ENCODE peak calls at places on chromosomes 2 and 18, in ten cellular contexts. Q is IMR-90, G is A172, N is HT1080, M is iPS DF 19.7, C is astrocyte of the spinal cord, L is LHCN-M2, K is T-helper 1 cell, Y is Right ventricle myocardium inferior, B is T-helper 2 cell. U is an unnamed sample.

GRCh38 chr2:168801961-168802824 is at the start of gene NOSTRIN:
- DNase-seq in Q (peak), G (no peak), N (no peak), M (no peak), C (peak), L (no peak), K (no peak), Y (no peak), B (no peak), U (no peak)

GRCh38 chr2:235729182-235729929 is 235.5 kb downstream of the AGAP1 start:
- DNase-seq in Q (no peak), G (no peak), N (no peak), M (no peak), C (no peak), L (no peak), K (no peak), Y (peak), B (no peak), U (no peak)

GRCh38 chr18:42185486-42185885 is 230.5 kb downstream of the PIK3C3 start:
- DNase-seq in Q (no peak), G (no peak), N (no peak), M (no peak), C (no peak), L (no peak), K (no peak), Y (no peak), B (no peak), U (no peak)

GRCh38 chr2:192123847-192124246 is 70.9 kb downstream of the TMEFF2 start:
- DNase-seq in Q (peak), G (no peak), N (no peak), M (no peak), C (no peak), L (peak), K (no peak), Y (no peak), B (no peak), U (no peak)

GRCh38 chr2:68362069-68362468 is 3.0 kb upstream of the PLEK start:
- DNase-seq in Q (peak), G (peak), N (peak), M (peak), C (peak), L (peak), K (peak), Y (peak), B (peak), U (peak)

GRCh38 chr18:72868666-72869661 is 1.2 kb upstream of the NETO1 start:
- DNase-seq in Q (no peak), G (no peak), N (no peak), M (no peak), C (peak), L (no peak), K (no peak), Y (no peak), B (no peak), U (no peak)

GRCh38 chr2:115161531-115162453 is 719.4 kb downstream of the DPP10 start:
- DNase-seq in Q (no peak), G (no peak), N (no peak), M (no peak), C (no peak), L (no peak), K (no peak), Y (no peak), B (no peak), U (no peak)

GRCh38 chr18:2508678-2509077 is 62.6 kb downstream of the METTL4 start:
- DNase-seq in Q (no peak), G (no peak), N (no peak), M (no peak), C (no peak), L (no peak), K (no peak), Y (no peak), B (no peak), U (no peak)

GRCh38 chr2:143193121-143193520 is 63.9 kb downstream of the ARHGAP15 start:
- DNase-seq in Q (no peak), G (no peak), N (no peak), M (no peak), C (no peak), L (no peak), K (no peak), Y (no peak), B (no peak), U (no peak)

GRCh38 chr2:29841386-29842004 is 79.9 kb downstream of the ALK start:
- DNase-seq in Q (peak), G (peak), N (peak), M (no peak), C (peak), L (peak), K (no peak), Y (no peak), B (no peak), U (peak)

GRCh38 chr2:152611458-152612231 is 105.6 kb downstream of the PRPF40A start:
- DNase-seq in Q (peak), G (peak), N (peak), M (no peak), C (peak), L (peak), K (no peak), Y (no peak), B (no peak), U (peak)

GRCh38 chr2:232697059-232697806 is at the start of gene GIGYF2:
- DNase-seq in Q (peak), G (peak), N (peak), M (peak), C (peak), L (peak), K (peak), Y (peak), B (peak), U (peak)

GRCh38 chr2:109670556-109671411 is 56.6 kb downstream of the SOWAHC start:
- DNase-seq in Q (no peak), G (no peak), N (no peak), M (no peak), C (no peak), L (no peak), K (no peak), Y (no peak), B (no peak), U (no peak)

GRCh38 chr2:220845766-220846273 is 726.3 kb downstream of the EPHA4 start:
- DNase-seq in Q (no peak), G (no peak), N (no peak), M (no peak), C (no peak), L (no peak), K (no peak), Y (no peak), B (no peak), U (no peak)

GRCh38 chr2:43114210-43114609 is 112.2 kb downstream of the ZFP36L2 start:
- DNase-seq in Q (peak), G (peak), N (peak), M (no peak), C (peak), L (peak), K (no peak), Y (no peak), B (no peak), U (no peak)

GRCh38 chr18:7482342-7482741 is 84.8 kb upstream of the PTPRM start:
- DNase-seq in Q (no peak), G (no peak), N (peak), M (no peak), C (no peak), L (peak), K (no peak), Y (no peak), B (no peak), U (no peak)

GRCh38 chr2:71895320-71896161 is 252.1 kb downstream of the CYP26B1 start:
- DNase-seq in Q (no peak), G (no peak), N (no peak), M (no peak), C (no peak), L (no peak), K (no peak), Y (no peak), B (no peak), U (no peak)

GRCh38 chr18:13500227-13500865 is 226.0 kb downstream of the FAM210A start:
- DNase-seq in Q (peak), G (peak), N (peak), M (peak), C (peak), L (peak), K (no peak), Y (no peak), B (no peak), U (peak)

GRCh38 chr2:40219141-40219540 is 232.7 kb downstream of the SLC8A1 start:
- DNase-seq in Q (no peak), G (no peak), N (no peak), M (no peak), C (no peak), L (no peak), K (no peak), Y (no peak), B (no peak), U (no peak)

GRCh38 chr2:209922116-209922515 is 80.3 kb upstream of the RPE start:
- DNase-seq in Q (no peak), G (no peak), N (peak), M (no peak), C (no peak), L (no peak), K (no peak), Y (no peak), B (no peak), U (no peak)

GRCh38 chr2:38279201-38279600 is 97.9 kb downstream of the ATL2 start:
- DNase-seq in Q (peak), G (no peak), N (peak), M (no peak), C (no peak), L (no peak), K (no peak), Y (no peak), B (no peak), U (no peak)

GRCh38 chr2:155266109-155266508 is 567.6 kb downstream of the KCNJ3 start:
- DNase-seq in Q (no peak), G (no peak), N (no peak), M (no peak), C (no peak), L (no peak), K (no peak), Y (no peak), B (no peak), U (no peak)

GRCh38 chr2:73282924-73283544 is 1.2 kb downstream of the FBXO41 start:
- DNase-seq in Q (no peak), G (no peak), N (no peak), M (no peak), C (no peak), L (no peak), K (no peak), Y (no peak), B (no peak), U (no peak)

GRCh38 chr2:88967844-88968243 is 276.4 kb downstream of the RPIA start:
- DNase-seq in Q (no peak), G (peak), N (peak), M (no peak), C (no peak), L (no peak), K (no peak), Y (no peak), B (no peak), U (no peak)

GRCh38 chr2:199807966-199808365 is 43.0 kb downstream of the FTCDNL1 start:
- DNase-seq in Q (no peak), G (no peak), N (no peak), M (no peak), C (no peak), L (no peak), K (no peak), Y (no peak), B (no peak), U (no peak)

GRCh38 chr2:223032187-223033142 is 19.5 kb upstream of the KCNE4 start:
- DNase-seq in Q (no peak), G (no peak), N (peak), M (no peak), C (peak), L (peak), K (no peak), Y (no peak), B (no peak), U (peak)

GRCh38 chr18:10351221-10351795 is 103.1 kb upstream of the APCDD1 start:
- DNase-seq in Q (peak), G (no peak), N (no peak), M (no peak), C (no peak), L (peak), K (no peak), Y (no peak), B (no peak), U (no peak)

GRCh38 chr2:121018136-121019057 is 266.6 kb downstream of the TFCP2L1 start:
- DNase-seq in Q (peak), G (no peak), N (no peak), M (peak), C (peak), L (no peak), K (no peak), Y (no peak), B (no peak), U (no peak)

GRCh38 chr18:23377669-23378469 is 75.2 kb upstream of the RIOK3 start:
- DNase-seq in Q (peak), G (peak), N (peak), M (no peak), C (peak), L (peak), K (no peak), Y (no peak), B (no peak), U (peak)

GRCh38 chr2:164843346-164843841 is 1.8 kb upstream of the COBLL1 start:
- DNase-seq in Q (no peak), G (no peak), N (no peak), M (no peak), C (no peak), L (no peak), K (no peak), Y (no peak), B (no peak), U (peak)

GRCh38 chr2:6072757-6073156 is 380.6 kb downstream of the SOX11 start:
- DNase-seq in Q (no peak), G (no peak), N (no peak), M (no peak), C (no peak), L (no peak), K (no peak), Y (no peak), B (no peak), U (no peak)

GRCh38 chr2:40043191-40043590 is 264.1 kb upstream of the THUMPD2 start:
- DNase-seq in Q (peak), G (no peak), N (no peak), M (no peak), C (peak), L (peak), K (no peak), Y (no peak), B (no peak), U (peak)

GRCh38 chr18:75644871-75645270 is 217.4 kb upstream of the SMIM21 start:
- DNase-seq in Q (no peak), G (no peak), N (no peak), M (no peak), C (no peak), L (no peak), K (no peak), Y (no peak), B (no peak), U (no peak)